ENCODE peak calls at places on chromosomes 16 and 17, in four cellular contexts. Y, L, M and G are unnamed samples.

GRCh38 chr17:42034059-42034458 is 14.2 kb downstream of the NKIRAS2 start:
- DNase-seq in Y (no peak), M (no peak), L (no peak), G (no peak)

GRCh38 chr17:55386931-55387330 is 34.7 kb downstream of the MMD start:
- DNase-seq in M (no peak), Y (no peak), L (no peak), G (no peak)

GRCh38 chr17:19857640-19858039 is 10.1 kb downstream of the ULK2 start:
- DNase-seq in L (no peak), M (no peak), Y (no peak), G (no peak)

GRCh38 chr16:84247844-84248243 is 8.0 kb upstream of the KCNG4 start:
- DNase-seq in L (no peak), Y (no peak), M (no peak), G (no peak)

GRCh38 chr17:81383504-81384421 is 11.5 kb upstream of the BAHCC1 start:
- DNase-seq in L (no peak), Y (no peak), M (no peak), G (no peak)

GRCh38 chr17:59810894-59811153 is 81.9 kb downstream of the TUBD1 start:
- DNase-seq in M (no peak), L (no peak), Y (no peak), G (no peak)

GRCh38 chr17:78365561-78366108 is 5.8 kb upstream of the SOCS3 start:
- DNase-seq in L (no peak), Y (no peak), M (no peak), G (no peak)

GRCh38 chr17:74430706-74431567 is 951 bp upstream of the GPRC5C start:
- DNase-seq in Y (peak), L (no peak), M (peak), G (no peak)

GRCh38 chr17:35155246-35155645 is 7.6 kb downstream of the UNC45B start:
- DNase-seq in M (no peak), Y (no peak), L (no peak), G (no peak)

GRCh38 chr16:53220585-53220984 is 165.8 kb downstream of the CHD9 start:
- DNase-seq in L (no peak), Y (no peak), M (peak), G (no peak)

GRCh38 chr16:72271841-72272240 is 99.9 kb upstream of the PMFBP1 start:
- DNase-seq in L (no peak), Y (no peak), M (no peak), G (no peak)

GRCh38 chr17:75601057-75601987 is 13.7 kb downstream of the MYO15B start:
- DNase-seq in L (no peak), M (peak), Y (peak), G (peak)

GRCh38 chr17:2086306-2086705 is 31.4 kb downstream of the HIC1 start:
- DNase-seq in M (no peak), Y (no peak), L (no peak), G (no peak)

GRCh38 chr16:28572659-28573510 is 19.2 kb downstream of the SGF29 start:
- DNase-seq in M (no peak), L (no peak), Y (no peak), G (no peak)

GRCh38 chr16:66512589-66513404 is 37.1 kb downstream of the TK2 start:
- DNase-seq in Y (no peak), L (no peak), M (peak), G (no peak)

GRCh38 chr17:35082073-35082657 is 18.7 kb upstream of the RFFL start:
- DNase-seq in M (no peak), Y (no peak), L (peak), G (no peak)

GRCh38 chr16:680967-681745 is 946 bp downstream of the STUB1 start:
- DNase-seq in Y (peak), L (no peak), M (peak), G (no peak)

GRCh38 chr16:72884573-72884972 is 163.4 kb downstream of the ZFHX3 start:
- DNase-seq in M (no peak), L (no peak), Y (no peak), G (no peak)

GRCh38 chr17:538096-538973 is 176.3 kb downstream of the VPS53 start:
- DNase-seq in L (peak), M (no peak), Y (no peak), G (no peak)

GRCh38 chr16:86864586-86864985 is 286.2 kb downstream of the FOXL1 start:
- DNase-seq in Y (no peak), M (no peak), L (no peak), G (no peak)

GRCh38 chr16:1495281-1496262 is 2.4 kb downstream of the TELO2 start:
- DNase-seq in M (no peak), L (no peak), Y (peak), G (no peak)

GRCh38 chr16:23504076-23504452 is 6.2 kb downstream of the GGA2 start:
- DNase-seq in Y (peak), L (no peak), M (no peak), G (no peak)

GRCh38 chr16:68636064-68636551 is 9.0 kb upstream of the CDH3 start:
- DNase-seq in Y (no peak), L (no peak), M (peak), G (no peak)

GRCh38 chr17:17150450-17150804 is 55.7 kb downstream of the PLD6 start:
- DNase-seq in Y (no peak), M (no peak), L (no peak), G (no peak)

GRCh38 chr17:78963378-78963777 is 16.3 kb downstream of the LGALS3BP start:
- DNase-seq in M (no peak), Y (no peak), L (no peak), G (no peak)

GRCh38 chr17:19800571-19800970 is 52.5 kb upstream of the ALDH3A1 start:
- DNase-seq in Y (no peak), L (no peak), M (no peak), G (no peak)

GRCh38 chr17:1100382-1100781 is 79.4 kb downstream of the ABR start:
- DNase-seq in L (no peak), M (no peak), Y (no peak), G (no peak)

GRCh38 chr16:85174871-85175723 is 62.8 kb upstream of the CIBAR2 start:
- DNase-seq in M (no peak), L (no peak), Y (peak), G (no peak)

GRCh38 chr16:49016461-49016860 is 265.2 kb downstream of the CBLN1 start:
- DNase-seq in L (no peak), Y (no peak), M (no peak), G (no peak)

GRCh38 chr17:28703552-28704218 is 8.0 kb downstream of the PROCA1 start:
- DNase-seq in M (no peak), L (no peak), Y (no peak), G (no peak)

GRCh38 chr16:77963185-77964044 is 58.9 kb upstream of the CLEC3A start:
- DNase-seq in Y (no peak), M (no peak), L (no peak), G (no peak)

GRCh38 chr17:80750263-80750662 is 205.6 kb downstream of the RPTOR start:
- DNase-seq in M (no peak), L (no peak), Y (no peak), G (peak)

GRCh38 chr17:61436273-61436672 is 15.9 kb upstream of the TBX4 start:
- DNase-seq in Y (no peak), L (no peak), M (no peak), G (no peak)

GRCh38 chr17:79777166-79777843 is 643 bp upstream of the CBX2 start:
- DNase-seq in M (peak), L (no peak), Y (peak), G (no peak)

GRCh38 chr16:3761375-3762079 is 44.2 kb upstream of the TRAP1 start:
- DNase-seq in Y (no peak), L (no peak), M (no peak), G (no peak)

GRCh38 chr17:78488867-78489634 is 88.1 kb downstream of the DNAH17 start:
- DNase-seq in L (no peak), Y (no peak), M (peak), G (no peak)

GRCh38 chr17:44198721-44199552 is 747 bp downstream of the ATXN7L3 start:
- DNase-seq in M (peak), Y (peak), L (no peak), G (peak)

GRCh38 chr17:4436381-4436780 is 2.6 kb downstream of the SPNS3 start:
- DNase-seq in M (no peak), Y (no peak), L (no peak), G (no peak)

GRCh38 chr17:4440690-4441686 is 7.2 kb downstream of the SPNS3 start:
- DNase-seq in Y (no peak), L (no peak), M (no peak), G (no peak)

GRCh38 chr17:4436846-4437245 is 3.1 kb downstream of the SPNS3 start:
- DNase-seq in Y (no peak), L (no peak), M (no peak), G (no peak)

GRCh38 chr17:4440021-4440420 is 6.3 kb downstream of the SPNS3 start:
- DNase-seq in L (no peak), M (no peak), Y (no peak), G (no peak)

GRCh38 chr17:4438162-4438944 is 4.6 kb downstream of the SPNS3 start:
- DNase-seq in M (no peak), L (no peak), Y (no peak), G (no peak)
- H3K27ac ChIP-seq in M (no peak), L (no peak), Y (no peak), G (no peak)

GRCh38 chr17:7217113-7217987 is 2.3 kb downstream of the DLG4 start:
- DNase-seq in M (peak), Y (no peak), L (no peak), G (no peak)
- H3K27ac ChIP-seq in M (peak), Y (peak), L (peak), G (peak)

DNA sequence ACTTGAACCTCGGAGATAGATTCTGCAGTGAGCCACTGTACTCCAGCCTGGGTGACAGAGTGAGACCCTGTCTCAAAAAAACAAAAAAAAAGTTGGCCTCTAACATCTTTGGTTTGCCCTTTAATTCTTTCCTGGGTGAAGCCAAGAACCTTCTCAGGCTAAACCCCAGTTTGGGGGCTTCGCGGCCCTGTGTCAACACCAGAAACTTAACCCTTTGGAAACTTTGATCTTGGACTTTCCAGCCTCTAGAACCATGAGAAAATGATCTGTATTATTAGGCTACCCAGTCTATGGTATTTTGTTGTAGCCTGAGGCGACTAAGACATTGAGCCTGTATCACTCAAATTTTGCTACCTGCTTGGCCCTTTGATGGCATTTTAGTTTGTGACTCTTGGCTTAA is 86.2 kb downstream of the CDC27 start:
- DNase-seq in L (no peak), M (no peak), Y (no peak), G (no peak)
- H3K27ac ChIP-seq in L (no peak), M (no peak), Y (no peak), G (no peak)

GRCh38 chr17:40453881-40454630 is 10.8 kb downstream of the IGFBP4 start:
- DNase-seq in M (no peak), L (no peak), Y (no peak), G (no peak)

GRCh38 chr17:40451420-40451819 is 8.2 kb downstream of the IGFBP4 start:
- DNase-seq in L (peak), M (no peak), Y (no peak), G (no peak)

GRCh38 chr17:40452921-40453378 is 9.7 kb downstream of the IGFBP4 start:
- DNase-seq in Y (no peak), L (no peak), M (peak), G (no peak)

GRCh38 chr17:40450175-40450574 is 6.9 kb downstream of the IGFBP4 start:
- DNase-seq in L (no peak), Y (no peak), M (peak), G (peak)

DNA sequence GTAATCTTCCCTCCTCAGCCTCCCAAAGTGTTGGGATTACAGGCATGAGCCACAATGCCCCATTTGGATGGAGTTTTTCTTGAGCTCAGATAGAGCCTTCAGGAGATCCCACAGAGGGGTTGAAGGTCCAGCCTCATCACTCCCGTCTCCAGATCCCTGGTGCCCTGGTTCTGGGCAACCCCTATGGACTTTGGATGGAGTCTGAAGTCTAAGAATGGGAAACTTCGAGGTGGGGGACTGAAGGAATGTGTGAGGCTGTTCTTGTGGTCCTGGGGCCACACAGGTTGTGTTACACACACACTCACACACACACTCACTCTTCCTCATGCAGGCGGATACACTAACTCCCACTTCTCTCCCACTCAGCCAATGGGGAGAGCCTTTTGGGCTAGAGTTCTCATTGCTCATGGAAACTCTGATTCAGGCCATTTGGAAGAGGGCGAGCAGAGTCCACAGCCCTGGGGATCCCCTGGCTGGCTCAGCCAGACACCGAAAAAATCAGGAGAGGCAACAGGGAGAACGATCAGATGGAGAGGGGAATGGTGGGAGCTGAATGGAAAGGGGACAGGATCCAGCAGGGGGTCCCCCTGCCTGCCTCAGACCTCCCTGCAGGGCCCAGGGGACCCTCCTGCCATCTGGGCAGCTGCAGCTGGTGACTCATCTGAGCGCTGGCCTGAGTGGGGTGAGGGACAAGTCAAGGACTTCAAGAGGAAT is 9.0 kb downstream of the IGFBP4 start:
- DNase-seq in M (peak), Y (no peak), L (no peak), G (no peak)
- H3K27ac ChIP-seq in M (peak), Y (peak), L (peak), G (no peak)

GRCh38 chr17:57918017-57918895 is 37.0 kb downstream of the CUEDC1 start:
- DNase-seq in M (no peak), L (no peak), Y (no peak), G (no peak)

GRCh38 chr17:57916925-57917858 is 38.0 kb downstream of the CUEDC1 start:
- DNase-seq in L (no peak), Y (peak), M (peak), G (peak)

GRCh38 chr17:57914274-57915147 is 40.7 kb downstream of the CUEDC1 start:
- DNase-seq in M (no peak), Y (no peak), L (no peak), G (no peak)

GRCh38 chr17:57915532-57915931 is 39.7 kb downstream of the CUEDC1 start:
- DNase-seq in Y (no peak), L (no peak), M (no peak), G (no peak)

DNA sequence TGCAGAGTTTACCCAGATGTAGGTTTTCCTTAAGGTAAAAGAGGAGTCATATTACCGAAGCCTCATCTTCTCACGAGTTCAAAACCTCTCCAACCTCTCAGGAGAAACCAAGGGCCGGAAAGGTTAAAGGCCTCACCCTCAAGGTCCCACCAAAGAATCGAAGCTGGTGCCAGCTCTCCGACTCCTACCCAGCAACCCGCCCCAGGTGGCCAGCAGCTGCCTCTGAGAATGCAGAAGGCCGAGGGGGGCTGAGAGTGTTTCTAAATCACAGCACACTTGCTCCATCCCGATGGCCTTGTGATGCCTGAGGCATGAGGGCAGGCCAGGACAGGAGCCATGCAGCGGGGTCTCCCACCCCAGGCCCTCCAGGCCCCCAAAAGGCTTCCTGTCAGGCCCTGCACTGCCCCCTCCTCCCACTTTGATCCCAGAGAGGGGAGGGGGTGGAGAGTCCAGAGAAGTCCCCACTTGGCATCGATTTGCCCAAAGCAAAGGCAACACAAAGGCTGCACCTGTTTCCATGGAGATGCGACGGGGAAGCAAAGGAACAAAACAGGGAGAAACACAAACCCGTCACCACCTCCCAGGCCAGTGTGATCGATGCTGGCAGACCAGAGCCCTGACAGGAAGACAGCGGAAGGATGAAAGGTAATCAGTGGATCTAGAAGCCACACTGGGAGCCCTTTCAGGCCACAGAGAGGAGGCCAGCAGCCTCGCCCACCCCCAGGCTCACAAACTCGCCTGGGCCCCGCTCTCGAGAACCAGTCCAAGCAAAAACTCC is 39.0 kb downstream of the CUEDC1 start:
- DNase-seq in M (no peak), L (no peak), Y (no peak), G (no peak)
- H3K27ac ChIP-seq in M (peak), L (no peak), Y (peak), G (no peak)

DNA sequence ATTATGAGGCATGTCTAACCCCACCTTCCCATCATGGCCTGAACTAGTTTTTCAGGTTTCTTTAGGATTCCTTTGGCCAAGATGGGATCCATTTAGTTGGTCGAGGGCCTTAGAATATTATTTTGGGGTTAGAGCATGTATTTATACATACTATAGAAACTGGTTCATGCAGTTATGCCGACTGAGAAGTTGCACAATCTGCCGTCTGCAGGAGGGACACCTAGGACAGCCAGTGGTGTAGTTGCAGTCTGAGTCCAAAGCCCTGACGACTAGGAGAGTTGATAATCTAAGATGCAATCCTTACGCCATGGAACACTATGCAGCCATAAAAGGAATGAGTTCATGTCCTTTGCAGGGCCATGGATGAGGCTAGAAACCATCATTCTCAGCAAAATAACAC is 424.0 kb downstream of the SHISA9 start:
- DNase-seq in L (no peak), M (no peak), Y (no peak), G (no peak)
- H3K27ac ChIP-seq in L (no peak), M (no peak), Y (no peak), G (no peak)

GRCh38 chr16:58419241-58420012 is 27.2 kb downstream of the GINS3 start:
- DNase-seq in Y (no peak), L (no peak), M (no peak), G (no peak)
- H3K27ac ChIP-seq in Y (no peak), L (no peak), M (no peak), G (no peak)